ENCODE peak calls at places on chromosome 17, in eight cellular contexts. One of them, this sample, is unnamed.

GRCh38 chr17:1606352-1606985 is 22.2 kb downstream of the SLC43A2 start:
- DNase-seq in NCI-H1092 treated with DMSO at 0.1 percent for 48 hours: peak
- DNase-seq in stimulated activated CD8-positive, alpha-beta memory T cell treated with anti-CD3 and anti-CD28 coated beads, Interleukin-15, amount 100 ng/mL, for 48 hours: peak
- DNase-seq in GM23248: no peak
- DNase-seq in activated CD4-positive, alpha-beta T cell treated with anti-CD3 and anti-CD28 coated beads for 36 hours: peak
- DNase-seq in HFF-Myc: no peak
- DNase-seq in stimulated activated CD4-positive, alpha-beta T cell treated with anti-CD3 and anti-CD28 coated beads, Interleukin-2, amount 100 ng/mL, for 24 hours: peak
- DNase-seq in esophagus squamous epithelium: no peak
- DNase-seq in this sample: no peak

GRCh38 chr17:63697341-63698286 is 2.3 kb downstream of the LIMD2 start:
- DNase-seq in NCI-H1092 treated with DMSO at 0.1 percent for 48 hours: no peak
- DNase-seq in stimulated activated CD8-positive, alpha-beta memory T cell treated with anti-CD3 and anti-CD28 coated beads, Interleukin-15, amount 100 ng/mL, for 48 hours: peak
- DNase-seq in GM23248: peak
- DNase-seq in activated CD4-positive, alpha-beta T cell treated with anti-CD3 and anti-CD28 coated beads for 36 hours: peak
- DNase-seq in HFF-Myc: no peak
- DNase-seq in stimulated activated CD4-positive, alpha-beta T cell treated with anti-CD3 and anti-CD28 coated beads, Interleukin-2, amount 100 ng/mL, for 24 hours: peak
- DNase-seq in esophagus squamous epithelium: no peak
- DNase-seq in this sample: no peak

GRCh38 chr17:80832266-80832676 is 159.4 kb upstream of the CHMP6 start:
- DNase-seq in NCI-H1092 treated with DMSO at 0.1 percent for 48 hours: peak
- DNase-seq in stimulated activated CD8-positive, alpha-beta memory T cell treated with anti-CD3 and anti-CD28 coated beads, Interleukin-15, amount 100 ng/mL, for 48 hours: no peak
- DNase-seq in GM23248: peak
- DNase-seq in activated CD4-positive, alpha-beta T cell treated with anti-CD3 and anti-CD28 coated beads for 36 hours: peak
- DNase-seq in HFF-Myc: no peak
- DNase-seq in stimulated activated CD4-positive, alpha-beta T cell treated with anti-CD3 and anti-CD28 coated beads, Interleukin-2, amount 100 ng/mL, for 24 hours: no peak
- DNase-seq in esophagus squamous epithelium: no peak
- DNase-seq in this sample: no peak

GRCh38 chr17:65634533-65634932 is 73.1 kb upstream of the AXIN2 start:
- DNase-seq in NCI-H1092 treated with DMSO at 0.1 percent for 48 hours: no peak
- DNase-seq in stimulated activated CD8-positive, alpha-beta memory T cell treated with anti-CD3 and anti-CD28 coated beads, Interleukin-15, amount 100 ng/mL, for 48 hours: no peak
- DNase-seq in GM23248: no peak
- DNase-seq in activated CD4-positive, alpha-beta T cell treated with anti-CD3 and anti-CD28 coated beads for 36 hours: no peak
- DNase-seq in HFF-Myc: no peak
- DNase-seq in stimulated activated CD4-positive, alpha-beta T cell treated with anti-CD3 and anti-CD28 coated beads, Interleukin-2, amount 100 ng/mL, for 24 hours: no peak
- DNase-seq in esophagus squamous epithelium: no peak
- DNase-seq in this sample: no peak

GRCh38 chr17:31541559-31541958 is 150.1 kb downstream of the RAB11FIP4 start:
- DNase-seq in NCI-H1092 treated with DMSO at 0.1 percent for 48 hours: no peak
- DNase-seq in stimulated activated CD8-positive, alpha-beta memory T cell treated with anti-CD3 and anti-CD28 coated beads, Interleukin-15, amount 100 ng/mL, for 48 hours: no peak
- DNase-seq in GM23248: peak
- DNase-seq in activated CD4-positive, alpha-beta T cell treated with anti-CD3 and anti-CD28 coated beads for 36 hours: no peak
- DNase-seq in HFF-Myc: no peak
- DNase-seq in stimulated activated CD4-positive, alpha-beta T cell treated with anti-CD3 and anti-CD28 coated beads, Interleukin-2, amount 100 ng/mL, for 24 hours: no peak
- DNase-seq in esophagus squamous epithelium: no peak
- DNase-seq in this sample: no peak

GRCh38 chr17:72967263-72967962 is 125.1 kb downstream of the SLC39A11 start:
- DNase-seq in NCI-H1092 treated with DMSO at 0.1 percent for 48 hours: no peak
- DNase-seq in stimulated activated CD8-positive, alpha-beta memory T cell treated with anti-CD3 and anti-CD28 coated beads, Interleukin-15, amount 100 ng/mL, for 48 hours: no peak
- DNase-seq in GM23248: no peak
- DNase-seq in activated CD4-positive, alpha-beta T cell treated with anti-CD3 and anti-CD28 coated beads for 36 hours: no peak
- DNase-seq in HFF-Myc: no peak
- DNase-seq in stimulated activated CD4-positive, alpha-beta T cell treated with anti-CD3 and anti-CD28 coated beads, Interleukin-2, amount 100 ng/mL, for 24 hours: no peak
- DNase-seq in esophagus squamous epithelium: no peak
- DNase-seq in this sample: no peak

GRCh38 chr17:8732406-8733065 is 12.1 kb downstream of the CCDC42 start:
- DNase-seq in NCI-H1092 treated with DMSO at 0.1 percent for 48 hours: no peak
- DNase-seq in stimulated activated CD8-positive, alpha-beta memory T cell treated with anti-CD3 and anti-CD28 coated beads, Interleukin-15, amount 100 ng/mL, for 48 hours: no peak
- DNase-seq in GM23248: peak
- DNase-seq in activated CD4-positive, alpha-beta T cell treated with anti-CD3 and anti-CD28 coated beads for 36 hours: no peak
- DNase-seq in HFF-Myc: no peak
- DNase-seq in stimulated activated CD4-positive, alpha-beta T cell treated with anti-CD3 and anti-CD28 coated beads, Interleukin-2, amount 100 ng/mL, for 24 hours: no peak
- DNase-seq in esophagus squamous epithelium: no peak
- DNase-seq in this sample: no peak

GRCh38 chr17:29590261-29590978 is 972 bp upstream of the GIT1 start:
- DNase-seq in NCI-H1092 treated with DMSO at 0.1 percent for 48 hours: peak
- DNase-seq in stimulated activated CD8-positive, alpha-beta memory T cell treated with anti-CD3 and anti-CD28 coated beads, Interleukin-15, amount 100 ng/mL, for 48 hours: no peak
- DNase-seq in GM23248: peak
- DNase-seq in activated CD4-positive, alpha-beta T cell treated with anti-CD3 and anti-CD28 coated beads for 36 hours: no peak
- DNase-seq in HFF-Myc: no peak
- DNase-seq in stimulated activated CD4-positive, alpha-beta T cell treated with anti-CD3 and anti-CD28 coated beads, Interleukin-2, amount 100 ng/mL, for 24 hours: no peak
- DNase-seq in esophagus squamous epithelium: no peak
- DNase-seq in this sample: no peak

GRCh38 chr17:42276359-42276608 is at the start of gene STAT5B:
- DNase-seq in NCI-H1092 treated with DMSO at 0.1 percent for 48 hours: peak
- DNase-seq in stimulated activated CD8-positive, alpha-beta memory T cell treated with anti-CD3 and anti-CD28 coated beads, Interleukin-15, amount 100 ng/mL, for 48 hours: no peak
- DNase-seq in GM23248: peak
- DNase-seq in activated CD4-positive, alpha-beta T cell treated with anti-CD3 and anti-CD28 coated beads for 36 hours: peak
- DNase-seq in HFF-Myc: no peak
- DNase-seq in stimulated activated CD4-positive, alpha-beta T cell treated with anti-CD3 and anti-CD28 coated beads, Interleukin-2, amount 100 ng/mL, for 24 hours: peak
- DNase-seq in esophagus squamous epithelium: no peak
- DNase-seq in this sample: peak

This sample was measured in mesenteric fat pad.